ENCODE peak calls at places on chromosomes 13 and 19, in eight cellular contexts. S, W, I, L, A, B, Y and T are unnamed samples.

GRCh38 chr19:4088975-4089374 is 22.3 kb upstream of the ZBTB7A start:
- DNase-seq in I (no peak), S (no peak), Y (no peak), L (no peak), B (no peak), A (no peak), W (peak; percentile 60), T (no peak)

GRCh38 chr19:15372470-15372869 is 7.1 kb downstream of the AKAP8 start:
- DNase-seq in I (no peak), A (no peak), S (no peak), B (no peak), L (no peak), W (no peak), Y (no peak), T (no peak)

GRCh38 chr13:98981596-98982195 is 3.8 kb upstream of the DOCK9 start:
- DNase-seq in L (no peak), S (no peak), W (no peak), A (peak; percentile 88), I (no peak), Y (no peak), B (no peak), T (no peak)

GRCh38 chr19:49556412-49557398 is 23.7 kb downstream of the NOSIP start:
- DNase-seq in S (no peak), Y (no peak), W (no peak), I (no peak), L (no peak), B (no peak), A (no peak), T (no peak)

GRCh38 chr13:110266431-110266809 is 40.5 kb downstream of the COL4A1 start:
- DNase-seq in W (no peak), Y (no peak), B (no peak), I (no peak), L (no peak), A (no peak), S (no peak), T (no peak)

GRCh38 chr19:3440082-3440481 is 40.2 kb downstream of the SMIM24 start:
- DNase-seq in L (no peak), S (no peak), Y (no peak), W (peak; percentile 32), A (peak; percentile 61), B (no peak), I (peak; percentile 51), T (no peak)

GRCh38 chr19:7596191-7596937 is 701 bp downstream of the CAMSAP3 start:
- DNase-seq in Y (no peak), L (no peak), W (no peak), B (no peak), S (no peak), I (peak; percentile 47), A (no peak), T (no peak)

GRCh38 chr19:34300380-34300779 is 46.0 kb downstream of the GARRE1 start:
- DNase-seq in I (no peak), B (no peak), L (no peak), Y (no peak), S (no peak), W (no peak), A (no peak), T (no peak)

GRCh38 chr19:33064778-33065550 is at the start of gene RHPN2:
- DNase-seq in B (no peak), A (peak; percentile 61), S (peak; percentile 69), Y (no peak), L (no peak), I (peak; percentile 92), W (peak; percentile 25), T (peak; percentile 9)

GRCh38 chr13:91381371-91381770 is 17.1 kb upstream of the GPC5 start:
- DNase-seq in Y (no peak), S (no peak), A (no peak), I (peak; percentile 35), B (no peak), L (no peak), W (no peak), T (no peak)

GRCh38 chr19:52749780-52750179 is 14.9 kb upstream of the ZNF611 start:
- DNase-seq in A (no peak), W (no peak), S (no peak), I (no peak), Y (no peak), B (no peak), L (no peak), T (no peak)

GRCh38 chr19:45677351-45678230 is 9.6 kb downstream of the GIPR start:
- DNase-seq in S (peak; percentile 88), W (peak; percentile 69), Y (peak; percentile 36), B (no peak), I (peak; percentile 93), A (peak; percentile 66), L (no peak), T (no peak)

GRCh38 chr13:112714772-112715569 is 25.1 kb downstream of the ATP11A start:
- DNase-seq in S (no peak), Y (no peak), I (no peak), A (no peak), B (no peak), W (no peak), L (no peak), T (no peak)

GRCh38 chr19:28170066-28170465 is 1042.9 kb downstream of the UQCRFS1 start:
- DNase-seq in B (no peak), W (no peak), L (no peak), Y (no peak), A (no peak), I (no peak), S (no peak), T (no peak)

GRCh38 chr13:78777973-78778372 is 119.0 kb upstream of the OBI1 start:
- DNase-seq in I (no peak), Y (no peak), B (no peak), L (no peak), A (no peak), S (no peak), W (no peak), T (no peak)

GRCh38 chr19:15144046-15144646 is 36.9 kb downstream of the SYDE1 start:
- DNase-seq in L (no peak), W (no peak), Y (no peak), I (no peak), A (peak; percentile 20), B (no peak), S (no peak), T (no peak)

GRCh38 chr19:42081584-42082258 is 5.8 kb downstream of the ZNF574 start:
- DNase-seq in B (no peak), L (no peak), A (peak; percentile 36), I (peak; percentile 43), Y (no peak), W (no peak), S (no peak), T (no peak)

GRCh38 chr19:18763674-18764590 is 27.2 kb downstream of the COMP start:
- DNase-seq in A (peak; percentile 85), S (no peak), B (peak; percentile 48), Y (no peak), L (no peak), I (peak; percentile 25), W (no peak), T (no peak)

GRCh38 chr13:93045836-93046235 is 180.8 kb upstream of the GPC6 start:
- DNase-seq in L (no peak), I (no peak), B (no peak), Y (no peak), W (no peak), A (peak; percentile 4), S (no peak), T (no peak)

GRCh38 chr19:39497850-39498261 is 891 bp upstream of the DLL3 start:
- DNase-seq in B (no peak), S (peak; percentile 60), Y (no peak), A (no peak), L (no peak), W (no peak), I (peak; percentile 94), T (no peak)

GRCh38 chr13:28718186-28718537 is 608 bp downstream of the SLC46A3 start:
- DNase-seq in Y (no peak), A (peak; percentile 17), I (no peak), W (no peak), B (no peak), S (no peak), L (no peak), T (no peak)

GRCh38 chr13:113539822-113540221 is 44.7 kb upstream of the TFDP1 start:
- DNase-seq in L (no peak), B (no peak), I (no peak), A (no peak), S (no peak), Y (no peak), W (no peak), T (no peak)

GRCh38 chr19:9848060-9848459 is 12.9 kb downstream of the PIN1 start:
- DNase-seq in B (no peak), Y (no peak), W (no peak), L (no peak), I (peak; percentile 45), S (no peak), A (no peak), T (no peak)

GRCh38 chr19:17632577-17632976 is 55.6 kb downstream of the UNC13A start:
- DNase-seq in B (no peak), W (no peak), Y (no peak), S (no peak), A (no peak), I (no peak), L (no peak), T (no peak)

GRCh38 chr13:26015276-26015934 is 36.4 kb downstream of the SHISA2 start:
- DNase-seq in Y (no peak), A (no peak), S (no peak), I (no peak), B (no peak), W (no peak), L (no peak), T (no peak)

GRCh38 chr19:38425810-38426466 is at the start of gene RASGRP4:
- DNase-seq in I (no peak), L (no peak), W (no peak), B (no peak), S (no peak), Y (no peak), A (no peak), T (no peak)

GRCh38 chr19:18741566-18742121 is 49.5 kb downstream of the COMP start:
- DNase-seq in Y (no peak), B (no peak), A (no peak), L (no peak), I (peak; percentile 90), S (no peak), W (no peak), T (no peak)

GRCh38 chr19:40521276-40521675 is 54.5 kb downstream of the SPTBN4 start:
- DNase-seq in W (no peak), Y (no peak), S (no peak), I (no peak), L (no peak), A (no peak), B (no peak), T (no peak)

GRCh38 chr19:50432658-50433057 is at the start of gene MYBPC2:
- DNase-seq in I (peak; percentile 93), Y (no peak), W (no peak), A (no peak), S (no peak), L (no peak), B (no peak), T (no peak)

GRCh38 chr19:15297416-15298224 is 34.7 kb downstream of the BRD4 start:
- DNase-seq in I (peak; percentile 88), S (no peak), Y (no peak), A (no peak), B (no peak), W (no peak), L (no peak), T (no peak)

GRCh38 chr19:13670846-13671245 is 93.5 kb upstream of the MRI1 start:
- DNase-seq in A (no peak), Y (no peak), I (peak; percentile 87), L (no peak), B (no peak), W (no peak), S (no peak), T (no peak)

GRCh38 chr13:80359459-80360297 is 18.8 kb upstream of the SPRY2 start:
- DNase-seq in A (no peak), Y (no peak), B (no peak), I (peak; percentile 9), L (no peak), W (no peak), S (peak; percentile 95), T (no peak)

GRCh38 chr19:41206456-41206855 is 12.6 kb upstream of the AXL start:
- DNase-seq in S (no peak), A (no peak), I (no peak), W (no peak), L (no peak), Y (no peak), B (no peak), T (no peak)

GRCh38 chr13:46181799-46182490 is at the start of gene LCP1:
- DNase-seq in I (peak; percentile 7), B (no peak), L (peak; percentile 38), W (peak; percentile 83), Y (peak; percentile 14), S (no peak), A (peak; percentile 60), T (no peak)